ENCODE peak calls at places on chromosomes 6 and 20, in six cellular contexts. One of them, this sample, is unnamed.

GRCh38 chr20:63310265-63310971 is 17.4 kb downstream of the COL20A1 start:
- DNase-seq in choroid plexus epithelial cell: no peak
- DNase-seq in iPS-NIHi11: no peak
- DNase-seq in neural progenitor cell: no peak
- DNase-seq in naive thymus-derived CD8-positive, alpha-beta T cell: no peak
- DNase-seq in occipital lobe: no peak
- DNase-seq in this sample: no peak

GRCh38 chr6:134238960-134239795 is 78.7 kb downstream of the SGK1 start:
- DNase-seq in choroid plexus epithelial cell: no peak
- DNase-seq in iPS-NIHi11: no peak
- DNase-seq in neural progenitor cell: peak
- DNase-seq in naive thymus-derived CD8-positive, alpha-beta T cell: no peak
- DNase-seq in occipital lobe: no peak
- DNase-seq in this sample: no peak

GRCh38 chr6:155341130-155341828 is 27.0 kb upstream of the TFB1M start:
- DNase-seq in choroid plexus epithelial cell: peak
- DNase-seq in iPS-NIHi11: no peak
- DNase-seq in neural progenitor cell: no peak
- DNase-seq in naive thymus-derived CD8-positive, alpha-beta T cell: no peak
- DNase-seq in occipital lobe: no peak
- DNase-seq in this sample: no peak

GRCh38 chr6:156437084-156437879 is 339.9 kb upstream of the ARID1B start:
- DNase-seq in choroid plexus epithelial cell: no peak
- DNase-seq in iPS-NIHi11: no peak
- DNase-seq in neural progenitor cell: no peak
- DNase-seq in naive thymus-derived CD8-positive, alpha-beta T cell: no peak
- DNase-seq in occipital lobe: no peak
- DNase-seq in this sample: no peak

GRCh38 chr20:31523361-31524283 is 9.4 kb downstream of the HM13 start:
- DNase-seq in choroid plexus epithelial cell: no peak
- DNase-seq in iPS-NIHi11: no peak
- DNase-seq in neural progenitor cell: no peak
- DNase-seq in naive thymus-derived CD8-positive, alpha-beta T cell: no peak
- DNase-seq in occipital lobe: no peak
- DNase-seq in this sample: no peak

GRCh38 chr6:14598017-14598864 is 480.7 kb downstream of the CD83 start:
- DNase-seq in choroid plexus epithelial cell: no peak
- DNase-seq in iPS-NIHi11: peak
- DNase-seq in neural progenitor cell: peak
- DNase-seq in naive thymus-derived CD8-positive, alpha-beta T cell: no peak
- DNase-seq in occipital lobe: no peak
- DNase-seq in this sample: peak

GRCh38 chr20:10536531-10536930 is 101.4 kb downstream of the SLX4IP start:
- DNase-seq in choroid plexus epithelial cell: peak
- DNase-seq in iPS-NIHi11: no peak
- DNase-seq in neural progenitor cell: peak
- DNase-seq in naive thymus-derived CD8-positive, alpha-beta T cell: no peak
- DNase-seq in occipital lobe: no peak
- DNase-seq in this sample: peak

GRCh38 chr6:38432479-38432878 is 207.2 kb downstream of the BTBD9 start:
- DNase-seq in choroid plexus epithelial cell: peak
- DNase-seq in iPS-NIHi11: no peak
- DNase-seq in neural progenitor cell: no peak
- DNase-seq in naive thymus-derived CD8-positive, alpha-beta T cell: no peak
- DNase-seq in occipital lobe: no peak
- DNase-seq in this sample: no peak

GRCh38 chr20:51400051-51400926 is 142.2 kb downstream of the NFATC2 start:
- DNase-seq in choroid plexus epithelial cell: peak
- DNase-seq in iPS-NIHi11: no peak
- DNase-seq in neural progenitor cell: no peak
- DNase-seq in naive thymus-derived CD8-positive, alpha-beta T cell: no peak
- DNase-seq in occipital lobe: no peak
- DNase-seq in this sample: no peak

GRCh38 chr6:100678027-100678426 is 203.1 kb downstream of the ASCC3 start:
- DNase-seq in choroid plexus epithelial cell: peak
- DNase-seq in iPS-NIHi11: no peak
- DNase-seq in neural progenitor cell: no peak
- DNase-seq in naive thymus-derived CD8-positive, alpha-beta T cell: no peak
- DNase-seq in occipital lobe: no peak
- DNase-seq in this sample: no peak

GRCh38 chr6:128519931-128520435 is 416 bp downstream of the PTPRK start:
- DNase-seq in choroid plexus epithelial cell: peak
- DNase-seq in iPS-NIHi11: no peak
- DNase-seq in neural progenitor cell: no peak
- DNase-seq in naive thymus-derived CD8-positive, alpha-beta T cell: peak
- DNase-seq in occipital lobe: no peak
- DNase-seq in this sample: peak

GRCh38 chr6:108359901-108360882 is 65.3 kb downstream of the AFG1L start:
- DNase-seq in choroid plexus epithelial cell: peak
- DNase-seq in iPS-NIHi11: no peak
- DNase-seq in neural progenitor cell: no peak
- DNase-seq in naive thymus-derived CD8-positive, alpha-beta T cell: no peak
- DNase-seq in occipital lobe: no peak
- DNase-seq in this sample: peak

GRCh38 chr20:35601021-35601973 is 14.3 kb upstream of the SPAG4 start:
- DNase-seq in choroid plexus epithelial cell: peak
- DNase-seq in iPS-NIHi11: peak
- DNase-seq in neural progenitor cell: peak
- DNase-seq in naive thymus-derived CD8-positive, alpha-beta T cell: peak
- DNase-seq in occipital lobe: peak
- DNase-seq in this sample: peak

GRCh38 chr6:23659125-23659524 is 466.9 kb upstream of the NRSN1 start:
- DNase-seq in choroid plexus epithelial cell: peak
- DNase-seq in iPS-NIHi11: peak
- DNase-seq in neural progenitor cell: peak
- DNase-seq in naive thymus-derived CD8-positive, alpha-beta T cell: no peak
- DNase-seq in occipital lobe: peak
- DNase-seq in this sample: peak

GRCh38 chr6:12584631-12585405 is 131.7 kb upstream of the PHACTR1 start:
- DNase-seq in choroid plexus epithelial cell: no peak
- DNase-seq in iPS-NIHi11: no peak
- DNase-seq in neural progenitor cell: no peak
- DNase-seq in naive thymus-derived CD8-positive, alpha-beta T cell: no peak
- DNase-seq in occipital lobe: no peak
- DNase-seq in this sample: no peak

GRCh38 chr20:20079102-20079784 is 26.9 kb downstream of the CFAP61 start:
- DNase-seq in choroid plexus epithelial cell: no peak
- DNase-seq in iPS-NIHi11: no peak
- DNase-seq in neural progenitor cell: no peak
- DNase-seq in naive thymus-derived CD8-positive, alpha-beta T cell: no peak
- DNase-seq in occipital lobe: no peak
- DNase-seq in this sample: peak

GRCh38 chr6:35993150-35993549 is 31.3 kb downstream of the SLC26A8 start:
- DNase-seq in choroid plexus epithelial cell: no peak
- DNase-seq in iPS-NIHi11: no peak
- DNase-seq in neural progenitor cell: peak
- DNase-seq in naive thymus-derived CD8-positive, alpha-beta T cell: no peak
- DNase-seq in occipital lobe: no peak
- DNase-seq in this sample: peak

GRCh38 chr20:54084727-54085368 is 14.5 kb upstream of the BCAS1 start:
- DNase-seq in choroid plexus epithelial cell: no peak
- DNase-seq in iPS-NIHi11: no peak
- DNase-seq in neural progenitor cell: no peak
- DNase-seq in naive thymus-derived CD8-positive, alpha-beta T cell: no peak
- DNase-seq in occipital lobe: no peak
- DNase-seq in this sample: no peak

GRCh38 chr20:6029538-6029937 is 24.3 kb downstream of the LRRN4 start:
- DNase-seq in choroid plexus epithelial cell: peak
- DNase-seq in iPS-NIHi11: no peak
- DNase-seq in neural progenitor cell: no peak
- DNase-seq in naive thymus-derived CD8-positive, alpha-beta T cell: no peak
- DNase-seq in occipital lobe: no peak
- DNase-seq in this sample: no peak

GRCh38 chr6:24766685-24767462 is 7.9 kb upstream of the GMNN start:
- DNase-seq in choroid plexus epithelial cell: peak
- DNase-seq in iPS-NIHi11: no peak
- DNase-seq in neural progenitor cell: no peak
- DNase-seq in naive thymus-derived CD8-positive, alpha-beta T cell: no peak
- DNase-seq in occipital lobe: no peak
- DNase-seq in this sample: no peak

GRCh38 chr6:79762370-79762769 is 131.2 kb downstream of the SH3BGRL2 start:
- DNase-seq in choroid plexus epithelial cell: peak
- DNase-seq in iPS-NIHi11: peak
- DNase-seq in neural progenitor cell: peak
- DNase-seq in naive thymus-derived CD8-positive, alpha-beta T cell: no peak
- DNase-seq in occipital lobe: no peak
- DNase-seq in this sample: peak

GRCh38 chr20:6034134-6034969 is 19.5 kb downstream of the LRRN4 start:
- DNase-seq in choroid plexus epithelial cell: peak
- DNase-seq in iPS-NIHi11: no peak
- DNase-seq in neural progenitor cell: no peak
- DNase-seq in naive thymus-derived CD8-positive, alpha-beta T cell: no peak
- DNase-seq in occipital lobe: no peak
- DNase-seq in this sample: no peak

GRCh38 chr6:36413489-36414153 is 26.2 kb upstream of the ETV7 start:
- DNase-seq in choroid plexus epithelial cell: no peak
- DNase-seq in iPS-NIHi11: no peak
- DNase-seq in neural progenitor cell: no peak
- DNase-seq in naive thymus-derived CD8-positive, alpha-beta T cell: no peak
- DNase-seq in occipital lobe: no peak
- DNase-seq in this sample: no peak

GRCh38 chr6:3226422-3227362 is 761 bp downstream of the TUBB2B start:
- DNase-seq in choroid plexus epithelial cell: no peak
- DNase-seq in iPS-NIHi11: peak
- DNase-seq in neural progenitor cell: peak
- DNase-seq in naive thymus-derived CD8-positive, alpha-beta T cell: no peak
- DNase-seq in occipital lobe: peak
- DNase-seq in this sample: peak